ENCODE peak calls at places on chromosomes 3 and 15, in six cellular contexts. T is T follicular helper cell, H is right atrium auricular region, L is NCI-H2171, P is pons, S is HL-60. W is an unnamed sample.

GRCh38 chr3:27310693-27311092 is 58.5 kb downstream of the NEK10 start:
- DNase-seq in T (no peak), H (no peak), L (no peak), P (no peak), S (no peak), W (no peak)

GRCh38 chr3:44482721-44483120 is 5.3 kb upstream of the ZNF445 start:
- DNase-seq in T (no peak), H (no peak), L (no peak), P (no peak), S (no peak), W (no peak)

GRCh38 chr3:12663936-12664908 is at the start of gene RAF1:
- DNase-seq in T (peak), H (peak), L (peak), P (peak), S (peak), W (peak)

GRCh38 chr3:43709022-43709421 is 18.3 kb downstream of the ABHD5 start:
- DNase-seq in T (no peak), H (no peak), L (no peak), P (peak), S (peak), W (no peak)

GRCh38 chr3:144265527-144266100 is 294.0 kb downstream of the DIPK2A start:
- DNase-seq in T (no peak), H (no peak), L (no peak), P (peak), S (no peak), W (no peak)

GRCh38 chr3:194323785-194324735 is 27.1 kb downstream of the CPN2 start:
- DNase-seq in T (no peak), H (peak), L (no peak), P (no peak), S (no peak), W (peak)

GRCh38 chr3:140341213-140341612 is 336.7 kb upstream of the TRIM42 start:
- DNase-seq in T (no peak), H (no peak), L (no peak), P (no peak), S (no peak), W (peak)

GRCh38 chr15:25481208-25481862 is 42.5 kb upstream of the UBE3A start:
- DNase-seq in T (no peak), H (no peak), L (peak), P (peak), S (no peak), W (peak)

GRCh38 chr3:179015551-179016020 is 56.0 kb downstream of the ZMAT3 start:
- DNase-seq in T (peak), H (no peak), L (peak), P (peak), S (peak), W (peak)

GRCh38 chr3:188026191-188026968 is 127.6 kb upstream of the LPP start:
- DNase-seq in T (no peak), H (no peak), L (no peak), P (no peak), S (no peak), W (no peak)

GRCh38 chr3:150421256-150421655 is 13.2 kb downstream of the TSC22D2 start:
- DNase-seq in T (no peak), H (no peak), L (no peak), P (no peak), S (no peak), W (no peak)

GRCh38 chr3:133837487-133838295 is 32.1 kb downstream of the SRPRB start:
- DNase-seq in T (no peak), H (no peak), L (no peak), P (no peak), S (no peak), W (no peak)

GRCh38 chr3:187836848-187837770 is 91.8 kb upstream of the BCL6 start:
- DNase-seq in T (no peak), H (no peak), L (no peak), P (no peak), S (no peak), W (no peak)

GRCh38 chr3:155024006-155024638 is 56.0 kb upstream of the MME start:
- DNase-seq in T (no peak), H (no peak), L (no peak), P (no peak), S (no peak), W (no peak)

GRCh38 chr15:79036323-79036722 is 54.3 kb downstream of the RASGRF1 start:
- DNase-seq in T (no peak), H (no peak), L (no peak), P (no peak), S (no peak), W (no peak)

GRCh38 chr3:57872606-57873005 is 116.5 kb downstream of the SLMAP start:
- DNase-seq in T (no peak), H (no peak), L (no peak), P (no peak), S (no peak), W (no peak)

GRCh38 chr15:96029172-96029571 is 301.3 kb upstream of the NR2F2 start:
- DNase-seq in T (no peak), H (no peak), L (no peak), P (no peak), S (no peak), W (no peak)

GRCh38 chr3:168933614-168934013 is 729.9 kb downstream of the MECOM start:
- DNase-seq in T (no peak), H (no peak), L (no peak), P (no peak), S (no peak), W (no peak)

GRCh38 chr3:112629425-112629824 is 11.5 kb downstream of the CCDC80 start:
- DNase-seq in T (no peak), H (peak), L (peak), P (peak), S (no peak), W (peak)

GRCh38 chr3:166446291-166446690 is 609.1 kb upstream of the BCHE start:
- DNase-seq in T (no peak), H (no peak), L (no peak), P (no peak), S (no peak), W (no peak)

GRCh38 chr3:73216310-73216709 is 154.9 kb downstream of the EBLN2 start:
- DNase-seq in T (no peak), H (no peak), L (no peak), P (no peak), S (no peak), W (no peak)

GRCh38 chr3:71456826-71457225 is 126.7 kb downstream of the FOXP1 start:
- DNase-seq in T (no peak), H (no peak), L (no peak), P (no peak), S (no peak), W (no peak)

GRCh38 chr3:115293321-115293720 is 146.2 kb upstream of the ZBTB20 start:
- DNase-seq in T (no peak), H (no peak), L (no peak), P (no peak), S (no peak), W (no peak)

GRCh38 chr15:89332446-89332845 is 2.2 kb downstream of the POLG start:
- DNase-seq in T (no peak), H (no peak), L (no peak), P (no peak), S (no peak), W (no peak)

GRCh38 chr15:46616033-46616432 is 981.2 kb downstream of the SQOR start:
- DNase-seq in T (no peak), H (no peak), L (no peak), P (no peak), S (no peak), W (no peak)

GRCh38 chr15:67125589-67126502 is 60.4 kb downstream of the SMAD3 start:
- DNase-seq in T (no peak), H (peak), L (peak), P (no peak), S (no peak), W (no peak)

GRCh38 chr15:99455796-99456160 is 110.0 kb upstream of the MEF2A start:
- DNase-seq in T (no peak), H (peak), L (no peak), P (no peak), S (no peak), W (no peak)

GRCh38 chr3:160757624-160758106 is 1.6 kb downstream of the PPM1L start:
- DNase-seq in T (no peak), H (no peak), L (no peak), P (no peak), S (no peak), W (no peak)

GRCh38 chr3:169169340-169169963 is 494.1 kb downstream of the MECOM start:
- DNase-seq in T (no peak), H (no peak), L (no peak), P (no peak), S (no peak), W (no peak)

GRCh38 chr3:73707772-73708171 is 83.0 kb upstream of the PDZRN3 start:
- DNase-seq in T (no peak), H (no peak), L (no peak), P (no peak), S (no peak), W (no peak)

GRCh38 chr15:100100926-100101325 is 240.8 kb downstream of the ADAMTS17 start:
- DNase-seq in T (no peak), H (no peak), L (no peak), P (no peak), S (no peak), W (no peak)

GRCh38 chr3:64187065-64187959 is 38.0 kb downstream of the PRICKLE2 start:
- DNase-seq in T (no peak), H (peak), L (no peak), P (peak), S (no peak), W (peak)

W was measured in transverse colon.